ENCODE peak calls at places on chromosome 22, in six cellular contexts. B is right lobe of liver, D is sigmoid colon, C is psoas muscle, Q is thoracic aorta, O is upper lobe of right lung. A is an unnamed sample. For H3K4me1 and H3K27me3, the result is how much of the 10 kb centered on the place peaks cover.

GRCh38 chr22:25081409-25081824 is 118.2 kb upstream of the CRYBB3 start:
- DNase-seq in D (no peak), O (no peak), Q (no peak), B (no peak), C (no peak), A (no peak)

GRCh38 chr22:49046546-49047305 is 780.9 kb downstream of the BRD1 start:
- DNase-seq in Q (no peak), D (no peak), C (no peak), B (peak), O (peak), A (no peak)

GRCh38 chr22:32536352-32536751 is 61.7 kb downstream of the FBXO7 start:
- DNase-seq in O (no peak), B (no peak), D (no peak), Q (no peak), C (no peak), A (no peak)

GRCh38 chr22:31305194-31305593 is 12.9 kb upstream of the PIK3IP1 start:
- DNase-seq in D (no peak), C (no peak), Q (no peak), B (no peak), O (no peak), A (peak)

GRCh38 chr22:32674925-32675825 is 126.3 kb upstream of the TIMP3 start:
- DNase-seq in D (no peak), B (no peak), O (no peak), C (no peak), Q (no peak), A (no peak)

GRCh38 chr22:48837341-48837935 is 990.2 kb downstream of the BRD1 start:
- DNase-seq in O (peak), D (no peak), Q (no peak), C (no peak), B (no peak), A (no peak)

GRCh38 chr22:22920104-22920654 is 32.6 kb downstream of the IGLL5 start:
- DNase-seq in D (no peak), B (no peak), C (no peak), O (no peak), Q (no peak), A (no peak)

GRCh38 chr22:23790819-23791736 is 4.3 kb downstream of the SMARCB1 start:
- DNase-seq in O (no peak), B (no peak), Q (no peak), D (no peak), C (no peak), A (no peak)

GRCh38 chr22:38411016-38411415 is 44.0 kb downstream of the KCNJ4 start:
- DNase-seq in B (no peak), Q (no peak), D (peak), O (no peak), C (no peak), A (no peak)

GRCh38 chr22:39718206-39718605 is 147.7 kb downstream of the CACNA1I start:
- DNase-seq in O (peak), Q (no peak), C (no peak), B (no peak), D (no peak), A (no peak)

GRCh38 chr22:22907551-22908494 is 20.2 kb downstream of the IGLL5 start:
- DNase-seq in D (no peak), B (no peak), O (no peak), Q (no peak), C (no peak), A (no peak)

GRCh38 chr22:42747701-42748513 is 27.2 kb upstream of the A4GALT start:
- DNase-seq in Q (no peak), B (no peak), D (no peak), C (no peak), O (no peak), A (peak)

GRCh38 chr22:44624689-44625420 is 77.1 kb upstream of the PRR5 start:
- DNase-seq in O (no peak), B (no peak), D (no peak), C (no peak), Q (no peak), A (no peak)

GRCh38 chr22:43134553-43134952 is 8.6 kb downstream of the MCAT start:
- DNase-seq in C (no peak), O (no peak), D (no peak), Q (no peak), B (no peak), A (no peak)

DNA sequence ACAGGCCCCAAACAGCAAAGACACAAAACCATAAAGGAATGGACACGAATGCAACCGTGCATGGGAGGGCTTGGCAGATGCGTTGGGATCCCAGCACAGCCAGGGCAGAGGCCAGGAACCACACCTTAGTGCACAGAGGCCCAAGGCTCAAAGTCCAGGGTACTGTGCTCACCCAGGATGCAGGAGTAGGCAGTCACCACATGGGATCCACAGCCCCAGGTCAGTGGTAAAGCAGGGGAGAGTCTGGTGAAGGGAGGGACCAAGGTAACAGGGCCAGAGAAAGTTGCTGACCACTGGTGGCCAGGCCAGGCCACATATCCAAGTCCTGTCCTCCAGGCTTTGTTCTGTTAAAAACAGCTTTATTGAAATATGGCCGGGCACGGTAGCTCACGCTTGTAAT is 6.5 kb upstream of the CERK start:
- DNase-seq in C (no peak), O (no peak), B (peak), D (no peak), Q (no peak), A (no peak)
- H3K4me1 ChIP-seq in C (under half), O (under half), B (under half), D (under half), Q (under half), A (under half)

GRCh38 chr22:29883831-29884139 is 811 bp downstream of the MTMR3 start:
- DNase-seq in Q (no peak), C (no peak), B (no peak), O (no peak), D (no peak), A (no peak)

GRCh38 chr22:29886601-29887000 is 3.6 kb downstream of the MTMR3 start:
- DNase-seq in B (no peak), D (no peak), Q (no peak), O (no peak), C (no peak), A (no peak)

GRCh38 chr22:29885610-29886009 is 2.6 kb downstream of the MTMR3 start:
- DNase-seq in C (no peak), D (no peak), Q (no peak), B (no peak), O (no peak), A (no peak)

GRCh38 chr22:29882716-29883044 is 294 bp upstream of the MTMR3 start:
- DNase-seq in O (no peak), B (no peak), Q (no peak), C (no peak), D (no peak), A (no peak)

GRCh38 chr22:29883045-29883830 is at the start of gene MTMR3:
- DNase-seq in C (peak), Q (peak), O (peak), B (peak), D (peak), A (peak)
- TF ChIP-seq CTCF in C (peak), Q (peak), O (peak), B (peak), D (peak), A (peak)

GRCh38 chr22:28448625-28449024 is 231.0 kb downstream of the TTC28 start:
- DNase-seq in D (no peak), B (no peak), Q (no peak), C (no peak), O (no peak), A (no peak)
- H3K27me3 ChIP-seq in D (under half), B (under half), Q (under half), C (under half), O (under half), A (under half)

DNA sequence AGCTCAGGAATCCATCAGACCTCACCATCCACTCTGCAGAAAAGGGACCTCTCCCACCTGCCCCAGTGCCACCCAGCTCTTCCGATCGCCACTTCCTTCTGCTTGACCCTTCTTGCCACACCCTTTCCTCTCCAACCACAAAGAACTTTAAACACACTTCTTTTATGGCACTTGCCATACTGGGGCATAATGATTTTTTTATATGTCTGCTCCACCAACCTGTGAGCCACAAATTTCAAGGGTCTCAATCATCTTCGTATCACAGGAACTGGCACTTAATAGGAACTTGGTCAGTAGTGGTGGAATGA is 11.7 kb upstream of the MYH9 start:
- DNase-seq in Q (no peak), B (no peak), C (no peak), D (no peak), O (no peak), A (no peak)
- H3K4me1 ChIP-seq in Q (under half), B (under half), C (under half), D (under half), O (under half), A (under half)

GRCh38 chr22:20060700-20061480 is 19.2 kb upstream of the DGCR8 start:
- DNase-seq in D (no peak), C (no peak), Q (no peak), O (no peak), B (no peak), A (no peak)
- TF ChIP-seq CTCF in D (no peak), C (no peak), Q (no peak), O (peak), B (no peak), A (no peak)